ENCODE peak calls at places on chromosomes 6 and 20, in eight cellular contexts. D is NCI-H1694 treated with DMSO at 0.1 percent for 48 hours; U is HCEC 1CT; K is iris pigment epithelial cell; L is HT-29; F is HL-60; M is effector CD4-positive, alpha-beta T cell; H is ELR. I is an unnamed sample.
A peak's percentile ranks its signal among the peaks of the same experiment; 100 is the strongest.

GRCh38 chr6:111237757-111238260 is 150.5 kb downstream of the SLC16A10 start:
- DNase-seq in D (no peak), U (peak; percentile 69), K (no peak), L (no peak), F (no peak), M (no peak), H (peak; percentile 65), I (no peak)

GRCh38 chr20:1618479-1618878 is 1.3 kb downstream of the SIRPB1 start:
- DNase-seq in D (no peak), U (no peak), K (no peak), L (no peak), F (no peak), M (no peak), H (no peak), I (no peak)

GRCh38 chr6:93210908-93211307 is 208.5 kb downstream of the EPHA7 start:
- DNase-seq in D (no peak), U (no peak), K (no peak), L (no peak), F (no peak), M (no peak), H (no peak), I (no peak)

GRCh38 chr6:39496951-39497350 is 174.4 kb upstream of the KCNK16 start:
- DNase-seq in D (no peak), U (no peak), K (no peak), L (no peak), F (no peak), M (no peak), H (no peak), I (no peak)

GRCh38 chr6:102438181-102438580 is 1044.7 kb downstream of the GRIK2 start:
- DNase-seq in D (peak; percentile 75), U (no peak), K (no peak), L (no peak), F (no peak), M (no peak), H (no peak), I (no peak)

GRCh38 chr6:118553132-118553531 is 5.0 kb downstream of the PLN start:
- DNase-seq in D (no peak), U (no peak), K (no peak), L (no peak), F (no peak), M (no peak), H (no peak), I (no peak)

GRCh38 chr6:104332407-104332806 is 527.3 kb downstream of the HACE1 start:
- DNase-seq in D (peak; percentile 54), U (no peak), K (no peak), L (no peak), F (no peak), M (no peak), H (no peak), I (no peak)

GRCh38 chr20:58202039-58202438 is 26.4 kb downstream of the ANKRD60 start:
- DNase-seq in D (no peak), U (no peak), K (no peak), L (no peak), F (no peak), M (no peak), H (peak; percentile 22), I (no peak)

GRCh38 chr6:72524011-72524645 is 97.7 kb upstream of the KCNQ5 start:
- DNase-seq in D (peak; percentile 43), U (no peak), K (no peak), L (no peak), F (no peak), M (no peak), H (no peak), I (no peak)

GRCh38 chr6:112833546-112834215 is 486.6 kb downstream of the RFPL4B start:
- DNase-seq in D (peak; percentile 75), U (no peak), K (peak; percentile 10), L (no peak), F (no peak), M (no peak), H (no peak), I (no peak)

GRCh38 chr6:26233608-26234420 is 131.2 kb upstream of the BTN3A2 start:
- DNase-seq in D (no peak), U (peak; percentile 71), K (peak; percentile 69), L (peak; percentile 69), F (no peak), M (peak; percentile 64), H (peak; percentile 83), I (peak; percentile 58)

GRCh38 chr6:25389501-25389900 is 110.3 kb downstream of the CARMIL1 start:
- DNase-seq in D (no peak), U (peak; percentile 68), K (peak; percentile 35), L (no peak), F (no peak), M (no peak), H (peak; percentile 4), I (peak; percentile 13)

GRCh38 chr20:24403410-24403809 is 66.0 kb upstream of the SYNDIG1 start:
- DNase-seq in D (no peak), U (no peak), K (peak; percentile 7), L (no peak), F (no peak), M (no peak), H (peak; percentile 17), I (no peak)

GRCh38 chr6:22821664-22822320 is 252.4 kb downstream of the HDGFL1 start:
- DNase-seq in D (no peak), U (peak; percentile 4), K (peak; percentile 84), L (no peak), F (no peak), M (no peak), H (no peak), I (no peak)

GRCh38 chr6:136077834-136078576 is 172.1 kb downstream of the MTFR2 start:
- DNase-seq in D (no peak), U (peak; percentile 90), K (peak; percentile 85), L (no peak), F (no peak), M (no peak), H (peak; percentile 95), I (peak; percentile 58)

GRCh38 chr6:30112402-30113376 is at the start of gene TRIM31:
- DNase-seq in D (no peak), U (no peak), K (no peak), L (peak; percentile 90), F (no peak), M (no peak), H (no peak), I (no peak)

GRCh38 chr6:44869321-44869897 is 458.7 kb upstream of the RUNX2 start:
- DNase-seq in D (no peak), U (no peak), K (no peak), L (no peak), F (no peak), M (no peak), H (no peak), I (no peak)

GRCh38 chr6:33761922-33762629 is 15.4 kb upstream of the IP6K3 start:
- DNase-seq in D (peak; percentile 55), U (peak; percentile 51), K (peak; percentile 28), L (peak; percentile 73), F (peak; percentile 39), M (no peak), H (peak; percentile 59), I (peak; percentile 48)

GRCh38 chr6:22108199-22108598 is 188.6 kb downstream of the PRL start:
- DNase-seq in D (no peak), U (no peak), K (peak; percentile 38), L (no peak), F (no peak), M (no peak), H (no peak), I (no peak)

GRCh38 chr6:81755536-81755935 is 3.1 kb upstream of the TENT5A start:
- DNase-seq in D (no peak), U (no peak), K (no peak), L (no peak), F (no peak), M (no peak), H (no peak), I (no peak)

GRCh38 chr6:111841822-111842221 is 31.4 kb downstream of the FYN start:
- DNase-seq in D (no peak), U (no peak), K (peak; percentile 92), L (no peak), F (peak; percentile 68), M (peak; percentile 30), H (no peak), I (peak; percentile 15)

GRCh38 chr20:23245553-23246128 is 105.0 kb upstream of the NXT1 start:
- DNase-seq in D (no peak), U (peak; percentile 62), K (peak; percentile 51), L (peak; percentile 52), F (peak; percentile 82), M (no peak), H (peak; percentile 28), I (peak; percentile 36)

GRCh38 chr6:146590492-146590891 is 8.3 kb upstream of the ADGB start:
- DNase-seq in D (no peak), U (no peak), K (no peak), L (no peak), F (no peak), M (no peak), H (no peak), I (no peak)

GRCh38 chr6:138162104-138162946 is 586 bp downstream of the ARFGEF3 start:
- DNase-seq in D (no peak), U (no peak), K (peak; percentile 8), L (peak; percentile 53), F (no peak), M (no peak), H (no peak), I (peak; percentile 23)

GRCh38 chr20:4924032-4924431 is 77.3 kb downstream of the SLC23A2 start:
- DNase-seq in D (no peak), U (no peak), K (no peak), L (no peak), F (no peak), M (no peak), H (no peak), I (no peak)

GRCh38 chr6:46781478-46782378 is 11.5 kb upstream of the MEP1A start:
- DNase-seq in D (peak; percentile 43), U (peak; percentile 52), K (peak; percentile 65), L (peak; percentile 80), F (peak; percentile 42), M (no peak), H (peak; percentile 80), I (peak; percentile 21)

GRCh38 chr6:98634569-98634968 is 199.8 kb upstream of the POU3F2 start:
- DNase-seq in D (no peak), U (no peak), K (no peak), L (no peak), F (no peak), M (no peak), H (no peak), I (no peak)

GRCh38 chr20:19497064-19497463 is 261.0 kb upstream of the RIN2 start:
- DNase-seq in D (no peak), U (peak; percentile 97), K (no peak), L (no peak), F (no peak), M (no peak), H (peak; percentile 80), I (peak; percentile 58)

GRCh38 chr6:106799008-106799952 is 169.9 kb downstream of the QRSL1 start:
- DNase-seq in D (no peak), U (peak; percentile 52), K (peak; percentile 82), L (peak; percentile 86), F (no peak), M (no peak), H (peak; percentile 75), I (peak; percentile 29)

GRCh38 chr6:6736753-6737654 is 148.5 kb downstream of the LY86 start:
- DNase-seq in D (no peak), U (no peak), K (peak; percentile 25), L (no peak), F (no peak), M (no peak), H (peak; percentile 66), I (peak; percentile 81)

GRCh38 chr6:14108571-14109410 is 8.8 kb upstream of the CD83 start:
- DNase-seq in D (no peak), U (no peak), K (no peak), L (no peak), F (peak; percentile 69), M (no peak), H (no peak), I (no peak)